ENCODE peak calls at places on chromosomes 16 and 17, in five cellular contexts. R is HepG2, B is mesendoderm, A is mammary epithelial cell, T is testis. V is an unnamed sample. For H3K36me3, the result is how much of the 10 kb centered on the place peaks cover.

GRCh38 chr17:41882756-41883155 is 17.5 kb upstream of the KLHL11 start:
- DNase-seq in R (no peak), B (no peak), A (no peak), T (no peak), V (no peak)

GRCh38 chr16:88705746-88706287 is 391 bp downstream of the RNF166 start:
- DNase-seq in R (no peak), B (no peak), A (no peak), T (no peak), V (no peak)

GRCh38 chr17:72976971-72977767 is 115.3 kb downstream of the SLC39A11 start:
- DNase-seq in R (no peak), B (peak), A (peak), T (peak), V (no peak)

GRCh38 chr16:3966681-3967080 is 86.2 kb upstream of the CREBBP start:
- DNase-seq in R (no peak), B (no peak), A (no peak), T (no peak), V (no peak)

GRCh38 chr16:29738514-29738913 is 7.3 kb downstream of the C16orf54 start:
- DNase-seq in R (no peak), B (no peak), A (no peak), T (no peak), V (no peak)

GRCh38 chr17:80018917-80019651 is 16.6 kb downstream of the TBC1D16 start:
- DNase-seq in R (peak), B (no peak), A (no peak), T (no peak), V (no peak)

GRCh38 chr17:76492250-76492988 is 8.8 kb downstream of the RHBDF2 start:
- DNase-seq in R (no peak), B (no peak), A (no peak), T (no peak), V (no peak)

GRCh38 chr16:19886061-19886792 is 1.6 kb upstream of the GPRC5B start:
- DNase-seq in R (peak), B (peak), A (peak), T (peak), V (peak)

GRCh38 chr17:78737332-78737731 is 44.7 kb downstream of the CYTH1 start:
- DNase-seq in R (no peak), B (peak), A (peak), T (no peak), V (no peak)

GRCh38 chr17:36550491-36551417 is 6.0 kb downstream of the GGNBP2 start:
- DNase-seq in R (no peak), B (no peak), A (no peak), T (no peak), V (no peak)

GRCh38 chr16:54934536-54935410 is 4.1 kb downstream of the IRX5 start:
- DNase-seq in R (no peak), B (peak), A (peak), T (no peak), V (no peak)

GRCh38 chr17:4236456-4236855 is 27.3 kb downstream of the ANKFY1 start:
- DNase-seq in R (no peak), B (no peak), A (no peak), T (no peak), V (no peak)

GRCh38 chr17:81995463-81996231 is 18.2 kb downstream of the ASPSCR1 start:
- DNase-seq in R (peak), B (no peak), A (no peak), T (no peak), V (peak)

GRCh38 chr16:47358816-47359215 is 102.0 kb downstream of the ITFG1 start:
- DNase-seq in R (no peak), B (peak), A (peak), T (no peak), V (no peak)

GRCh38 chr16:138049-138417 is 440 bp downstream of the NPRL3 start:
- DNase-seq in R (no peak), B (peak), A (no peak), T (peak), V (peak)

GRCh38 chr17:33905338-33905800 is 349.7 kb upstream of the CCL2 start:
- DNase-seq in R (no peak), B (peak), A (no peak), T (no peak), V (no peak)
- H3K36me3 ChIP-seq in R (under half), B (under half), A (under half), T (under half), V (under half)

GRCh38 chr17:56110463-56111138 is 42.7 kb upstream of the ANKFN1 start:
- DNase-seq in R (no peak), B (no peak), A (no peak), T (no peak), V (no peak)

GRCh38 chr17:56112086-56112485 is 41.2 kb upstream of the ANKFN1 start:
- DNase-seq in R (no peak), B (no peak), A (no peak), T (no peak), V (no peak)

GRCh38 chr17:56114469-56114868 is 38.8 kb upstream of the ANKFN1 start:
- DNase-seq in R (no peak), B (no peak), A (no peak), T (no peak), V (no peak)

GRCh38 chr17:56109811-56110210 is 43.5 kb upstream of the ANKFN1 start:
- DNase-seq in R (no peak), B (no peak), A (no peak), T (no peak), V (no peak)

DNA sequence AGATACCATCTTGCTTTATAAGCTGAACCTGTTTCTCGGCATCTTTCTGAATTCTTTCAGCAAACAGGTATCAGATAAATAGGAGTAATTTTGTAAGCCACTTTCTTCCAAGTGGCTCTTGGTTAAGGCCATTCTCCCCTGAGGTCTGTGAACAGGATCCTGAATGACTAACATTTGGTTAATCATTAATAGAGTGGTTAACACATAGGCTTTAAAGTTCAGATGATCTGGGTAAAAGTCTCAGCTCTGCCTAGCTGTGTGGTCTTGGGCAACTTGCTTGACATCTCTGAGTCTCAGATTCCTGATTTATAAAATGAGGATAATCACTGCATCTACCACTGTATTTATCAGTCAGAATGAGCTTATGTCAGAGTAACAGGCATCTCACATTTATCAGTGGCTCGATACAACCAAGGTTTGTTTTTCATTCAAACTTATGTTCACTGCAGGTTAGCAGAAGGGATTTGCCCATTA is 44.4 kb upstream of the ANKFN1 start:
- DNase-seq in R (peak), B (no peak), A (no peak), T (no peak), V (no peak)
- H3K36me3 ChIP-seq in R (under half), B (under half), A (under half), T (under half), V (under half)

DNA sequence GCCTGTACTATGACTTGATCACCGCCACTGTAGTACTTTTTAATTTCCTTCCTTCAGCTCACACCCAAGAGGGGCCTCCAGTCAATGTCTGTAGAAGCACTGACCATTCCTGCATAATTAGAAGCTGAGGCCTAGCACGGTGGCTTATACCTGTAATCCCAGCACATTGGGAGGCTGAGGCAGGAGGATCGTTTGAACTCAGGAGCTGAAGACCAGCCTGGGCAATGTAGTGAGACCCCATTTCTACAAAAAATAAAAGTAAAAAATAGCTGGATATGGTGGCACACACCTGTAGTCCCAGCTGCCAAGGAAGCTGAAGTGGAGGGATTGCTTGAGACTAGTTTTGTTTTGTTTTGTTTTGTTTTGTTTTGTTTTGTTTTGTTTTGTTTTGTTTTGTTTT is 5.9 kb downstream of the KLHL36 start:
- DNase-seq in R (no peak), B (no peak), A (no peak), T (no peak), V (no peak)
- H3K36me3 ChIP-seq in R (under half), B (under half), A (under half), T (under half), V (under half)

GRCh38 chr17:57264776-57265175 is 8.5 kb downstream of the MSI2 start:
- DNase-seq in R (no peak), B (no peak), A (peak), T (no peak), V (no peak)
- H3K36me3 ChIP-seq in R (under half), B (under half), A (under half), T (under half), V (half or more)

GRCh38 chr17:43524945-43525575 is 21.1 kb downstream of the ETV4 start:
- DNase-seq in R (no peak), B (no peak), A (no peak), T (no peak), V (no peak)
- H3K36me3 ChIP-seq in R (under half), B (under half), A (under half), T (under half), V (half or more)

DNA sequence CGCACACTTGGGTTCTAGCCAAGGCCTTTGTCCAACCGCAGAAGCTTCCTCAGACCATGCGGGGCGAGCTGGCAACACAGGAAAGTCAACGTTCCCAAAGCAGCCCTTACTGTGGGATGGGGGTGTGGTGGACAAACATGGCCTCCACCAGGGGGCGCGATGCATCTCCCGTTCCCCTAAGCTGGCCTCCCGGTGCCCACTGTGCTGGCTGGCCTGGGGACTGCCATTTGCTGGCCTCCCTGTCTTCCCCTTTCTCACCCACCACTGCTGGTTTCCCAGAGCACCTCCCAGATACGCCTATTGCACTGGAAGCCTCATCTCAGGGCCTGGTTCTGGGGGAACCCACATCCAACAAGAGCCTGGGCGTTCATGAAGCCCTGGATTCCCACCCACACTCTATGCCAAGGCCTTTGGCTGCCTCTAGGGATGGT is 145.3 kb downstream of the IRF8 start:
- DNase-seq in R (peak), B (peak), A (no peak), T (no peak), V (peak)
- H3K36me3 ChIP-seq in R (under half), B (under half), A (under half), T (under half), V (under half)

DNA sequence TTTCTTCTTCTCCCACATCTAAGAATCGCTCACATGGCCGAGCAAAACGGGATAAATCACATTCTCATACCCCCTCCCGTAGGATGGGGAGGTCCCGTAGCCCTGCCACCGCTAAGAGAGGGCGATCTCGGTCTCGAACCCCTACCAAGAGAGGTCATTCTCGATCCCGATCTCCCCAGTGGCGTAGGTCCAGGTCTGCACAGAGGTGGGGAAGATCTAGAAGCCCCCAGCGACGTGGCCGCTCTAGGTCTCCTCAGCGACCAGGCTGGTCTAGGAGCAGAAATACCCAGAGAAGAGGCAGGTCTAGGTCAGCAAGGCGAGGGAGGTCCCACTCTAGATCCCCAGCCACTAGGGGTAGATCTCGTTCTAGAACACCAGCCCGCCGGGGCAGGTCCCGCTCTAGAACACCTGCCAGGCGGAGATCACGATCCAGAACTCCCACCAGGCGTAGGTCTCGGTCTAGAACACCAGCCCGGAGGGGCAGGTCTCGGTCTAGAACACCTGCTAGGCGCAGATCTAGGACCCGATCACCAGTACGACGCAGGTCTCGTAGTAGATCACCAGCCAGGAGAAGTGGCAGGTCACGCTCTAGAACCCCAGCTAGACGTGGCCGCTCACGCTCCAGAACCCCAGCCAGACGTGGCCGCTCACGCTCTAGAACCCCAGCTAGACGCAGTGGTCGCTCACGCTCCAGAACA is 9.6 kb downstream of the SRRM2 start:
- DNase-seq in R (no peak), B (no peak), A (no peak), T (no peak), V (no peak)
- H3K36me3 ChIP-seq in R (half or more), B (half or more), A (half or more), T (under half), V (half or more)

V was measured in BE2C.